ENCODE peak calls at places on chromosomes 6 and 20, in five cellular contexts. G is K562, X is SK-N-SH, I is HepG2, F is stomach. E is an unnamed sample.

GRCh38 chr6:14074723-14075503 is 42.7 kb upstream of the CD83 start:
- DNase-seq in X (peak; percentile 19), F (no peak), I (no peak), G (no peak), E (no peak)

GRCh38 chr6:52495859-52496396 is 75.8 kb downstream of the EFHC1 start:
- DNase-seq in I (no peak), F (no peak), G (no peak), X (no peak), E (no peak)

GRCh38 chr6:161011509-161012480 is 20.2 kb downstream of the MAP3K4 start:
- DNase-seq in I (no peak), F (no peak), G (no peak), X (no peak), E (no peak)

GRCh38 chr6:21228411-21228810 is 365.1 kb upstream of the SOX4 start:
- DNase-seq in G (no peak), I (no peak), X (no peak), F (no peak), E (no peak)

GRCh38 chr6:90336591-90336990 is 39.9 kb upstream of the BACH2 start:
- DNase-seq in F (no peak), X (no peak), G (no peak), I (no peak), E (no peak)

GRCh38 chr6:116371384-116372209 is 850 bp downstream of the DSE start:
- DNase-seq in F (peak; percentile 56), G (no peak), I (no peak), X (peak; percentile 83), E (peak; percentile 92)

GRCh38 chr6:22149501-22150490 is 147.0 kb downstream of the PRL start:
- DNase-seq in X (peak; percentile 62), G (no peak), I (no peak), F (no peak), E (no peak)

GRCh38 chr6:84998223-84998622 is 233.8 kb upstream of the TBX18 start:
- DNase-seq in G (no peak), F (no peak), X (peak; percentile 1), I (no peak), E (no peak)

DNA sequence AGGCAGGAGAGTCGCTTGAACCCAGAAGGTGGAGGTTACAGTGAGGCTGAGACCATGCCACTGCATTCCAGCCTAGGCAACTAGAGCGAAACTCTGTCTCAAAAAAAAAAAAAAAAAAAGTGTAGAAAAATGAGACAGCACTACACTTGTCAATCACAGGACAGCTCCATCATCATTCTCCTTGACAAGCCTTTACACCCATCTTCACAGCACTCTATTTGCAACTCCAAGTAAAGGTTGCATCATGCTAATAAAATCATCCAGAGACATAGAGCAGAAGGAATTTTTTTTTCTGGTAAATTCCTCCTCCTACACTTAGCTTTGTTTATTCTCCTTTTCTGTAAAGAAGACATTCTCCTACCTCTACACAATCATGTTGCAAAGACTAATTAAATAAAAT is 791.0 kb upstream of the HS3ST5 start:
- DNase-seq in F (no peak), G (no peak), I (no peak), X (no peak), E (no peak)
- TF ChIP-seq EP300 in F (no peak), G (no peak), I (no peak), X (no peak), E (no peak)

GRCh38 chr20:5785146-5785545 is 34.9 kb downstream of the SHLD1 start:
- DNase-seq in G (no peak), X (no peak), F (no peak), I (no peak), E (no peak)

GRCh38 chr20:5788385-5788895 is 38.2 kb downstream of the SHLD1 start:
- DNase-seq in F (peak; percentile 80), X (peak; percentile 79), I (peak; percentile 94), G (peak; percentile 69), E (peak; percentile 86)

GRCh38 chr20:5789827-5790226 is 39.6 kb downstream of the SHLD1 start:
- DNase-seq in F (no peak), I (no peak), G (no peak), X (no peak), E (no peak)

GRCh38 chr20:5784735-5785134 is 34.5 kb downstream of the SHLD1 start:
- DNase-seq in G (peak; percentile 86), X (no peak), I (no peak), F (no peak), E (no peak)

DNA sequence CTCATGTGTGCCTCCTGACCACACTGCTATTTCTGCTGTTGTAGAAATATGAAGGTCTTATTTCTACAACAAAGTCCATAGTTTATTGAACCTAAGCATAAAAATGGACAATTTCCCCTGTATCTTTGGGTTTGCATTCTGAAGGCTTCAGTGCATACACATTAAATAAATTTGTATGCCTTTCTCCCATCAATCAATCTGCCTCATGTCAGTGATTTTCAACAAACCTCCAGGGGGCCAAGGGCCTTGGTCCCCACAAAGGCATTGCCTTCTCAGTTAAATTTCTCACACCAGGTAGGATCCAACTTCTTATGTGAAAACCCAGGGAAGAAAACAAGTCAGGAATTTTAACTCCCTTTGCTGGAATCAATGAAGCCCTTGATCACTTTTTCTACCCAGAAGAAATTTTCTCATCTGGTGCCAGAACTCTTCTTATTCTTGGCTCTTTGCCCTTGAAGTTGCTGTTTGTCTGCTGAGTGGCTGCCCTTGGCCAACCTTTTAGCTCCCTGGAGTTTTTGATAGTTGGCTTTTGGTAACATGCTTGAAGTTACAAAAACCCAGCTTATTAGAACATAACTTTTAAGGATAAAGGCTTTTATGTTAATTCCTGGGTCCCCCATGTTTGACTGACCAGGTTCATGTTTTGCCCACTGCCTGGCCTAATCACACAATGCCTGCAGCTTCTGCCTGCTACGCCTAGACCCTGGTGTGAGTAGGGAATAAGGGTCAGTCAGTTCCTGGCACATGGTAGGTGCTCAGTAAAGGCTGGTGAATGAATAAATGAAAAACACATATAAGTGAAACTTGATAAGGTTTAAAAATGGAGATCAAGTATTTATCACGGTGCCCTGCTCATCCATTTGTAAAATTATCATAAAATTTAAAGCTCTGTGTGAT is 37.0 kb downstream of the SHLD1 start:
- DNase-seq in X (no peak), G (no peak), I (no peak), F (no peak), E (no peak)
- TF ChIP-seq EP300 in X (no peak), G (no peak), I (no peak), F (no peak), E (no peak)

DNA sequence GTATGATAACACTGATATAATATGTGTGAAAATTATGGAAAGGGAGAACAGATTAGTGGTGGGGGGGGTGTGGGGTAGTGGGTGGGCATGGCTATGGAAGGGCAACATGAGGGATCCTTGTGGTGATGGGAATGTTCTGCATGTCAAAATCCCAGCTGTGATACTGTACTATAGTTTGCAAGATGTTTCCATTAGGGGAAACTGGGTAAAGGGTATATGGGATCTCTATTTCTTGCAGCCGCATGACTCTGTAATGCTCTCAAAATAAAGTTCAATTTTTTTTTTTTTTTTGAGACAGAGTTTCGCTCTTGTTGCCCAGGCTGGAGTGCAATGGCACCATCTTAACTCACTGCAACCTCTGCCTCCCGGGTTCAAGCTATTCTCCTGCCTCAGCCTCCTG is 14.3 kb downstream of the ZBTB2 start:
- DNase-seq in F (no peak), G (no peak), X (no peak), I (no peak), E (no peak)
- TF ChIP-seq EP300 in F (no peak), G (no peak), X (no peak), I (no peak), E (no peak)

DNA sequence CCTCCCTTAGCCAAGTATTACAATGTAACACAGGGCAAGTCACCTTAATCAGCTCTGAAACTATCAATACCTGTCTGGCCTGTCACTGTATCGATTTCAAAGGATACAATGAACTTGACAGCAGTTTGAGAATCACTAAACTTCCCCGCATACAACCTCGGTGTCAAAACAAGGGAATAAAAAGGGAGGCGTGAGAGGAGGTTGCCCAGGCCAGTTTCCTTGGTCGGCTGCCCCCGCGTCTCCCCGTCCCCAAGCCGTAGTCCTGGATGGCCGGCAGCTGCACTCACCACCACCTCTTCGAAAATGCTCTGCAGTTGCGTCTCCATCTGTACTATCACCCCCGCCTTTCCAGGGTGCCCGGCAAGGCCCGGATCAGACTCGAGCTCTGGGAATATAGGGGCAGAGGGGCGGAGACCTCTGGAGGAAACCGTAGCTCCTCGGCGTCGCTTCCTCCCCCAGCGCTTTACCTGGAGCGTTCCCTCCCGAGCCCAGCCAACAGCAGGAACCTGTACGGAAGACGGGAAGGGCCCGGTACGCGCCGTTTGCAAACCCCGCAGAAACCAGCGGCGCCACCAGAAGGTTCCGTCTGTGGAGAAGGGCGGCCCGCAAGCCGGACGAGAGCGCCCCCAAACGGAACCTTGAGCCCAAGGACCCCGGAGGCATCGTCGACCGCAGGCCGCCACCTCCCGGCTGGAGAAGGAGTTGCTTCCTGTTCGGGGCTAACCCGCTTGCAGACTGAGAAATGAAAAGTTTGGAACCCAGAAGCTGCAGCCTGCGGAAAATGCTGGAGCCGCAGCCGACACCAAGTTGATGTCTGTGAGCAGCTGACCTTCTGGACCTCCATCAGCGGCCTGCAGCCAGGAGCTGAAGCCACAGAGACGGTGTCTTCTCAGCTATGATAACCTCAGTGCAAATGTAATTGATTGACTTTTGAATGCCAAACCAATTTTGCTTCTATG is at the start of gene MED23:
- DNase-seq in F (peak; percentile 97), X (peak; percentile 88), I (peak; percentile 95), G (peak; percentile 92), E (peak; percentile 96)
- TF ChIP-seq EP300 in F (no peak), X (no peak), I (peak; percentile 87), G (peak; percentile 66), E (no peak)

GRCh38 chr20:50190251-50191064 is at the start of gene CEBPB:
- DNase-seq in G (peak; percentile 96), I (peak; percentile 90), F (peak; percentile 94), X (peak; percentile 100), E (peak; percentile 97)
- TF ChIP-seq EP300 in G (peak; percentile 7), I (peak; percentile 31), F (no peak), X (no peak), E (no peak)

GRCh38 chr6:11221623-11222384 is 10.7 kb downstream of the NEDD9 start:
- DNase-seq in G (no peak), F (no peak), I (no peak), X (peak; percentile 63), E (no peak)

GRCh38 chr6:11218077-11218392 is 14.4 kb downstream of the NEDD9 start:
- DNase-seq in X (no peak), I (no peak), F (no peak), G (no peak), E (no peak)

GRCh38 chr6:11217360-11218076 is 14.9 kb downstream of the NEDD9 start:
- DNase-seq in I (peak; percentile 79), G (no peak), F (peak; percentile 59), X (no peak), E (no peak)

GRCh38 chr6:11218477-11218826 is 14.0 kb downstream of the NEDD9 start:
- DNase-seq in I (no peak), F (no peak), X (no peak), G (no peak), E (no peak)

GRCh38 chr6:11218827-11219826 is 13.3 kb downstream of the NEDD9 start:
- DNase-seq in F (no peak), G (no peak), I (peak; percentile 99), X (no peak), E (peak; percentile 80)
- TF ChIP-seq EP300 in F (peak; percentile 17), G (no peak), I (peak; percentile 89), X (no peak), E (no peak)